ENCODE peak calls at places on chromosomes 2 and 18, in ten cellular contexts. One of them, this sample, is unnamed.
A peak's percentile ranks its signal among the peaks of the same experiment; 100 is the strongest.

GRCh38 chr2:234544659-234545611 is 48.1 kb upstream of the ARL4C start:
- DNase-seq in pancreas: peak; percentile 86
- DNase-seq in HCT116: peak; percentile 38
- DNase-seq in glutamatergic neuron: peak; percentile 86
- DNase-seq in GM12865: peak; percentile 62
- DNase-seq in spleen: peak; percentile 91
- DNase-seq in cardiac muscle cell: peak; percentile 80
- DNase-seq in cardiac fibroblast: peak; percentile 59
- DNase-seq in H9: peak; percentile 89
- DNase-seq in CD4-positive, alpha-beta T cell: peak; percentile 72
- DNase-seq in this sample: peak; percentile 82

GRCh38 chr18:61551586-61551985 is 218.4 kb downstream of the CDH20 start:
- DNase-seq in pancreas: no peak
- DNase-seq in HCT116: peak; percentile 79
- DNase-seq in glutamatergic neuron: no peak
- DNase-seq in GM12865: peak; percentile 72
- DNase-seq in spleen: no peak
- DNase-seq in cardiac muscle cell: peak; percentile 85
- DNase-seq in cardiac fibroblast: peak; percentile 91
- DNase-seq in H9: peak; percentile 49
- DNase-seq in CD4-positive, alpha-beta T cell: no peak
- DNase-seq in this sample: peak; percentile 55

GRCh38 chr2:42566837-42567251 is 1.6 kb upstream of the MTA3 start:
- DNase-seq in pancreas: no peak
- DNase-seq in HCT116: no peak
- DNase-seq in glutamatergic neuron: no peak
- DNase-seq in GM12865: peak; percentile 78
- DNase-seq in spleen: no peak
- DNase-seq in cardiac muscle cell: no peak
- DNase-seq in cardiac fibroblast: no peak
- DNase-seq in H9: no peak
- DNase-seq in CD4-positive, alpha-beta T cell: no peak
- DNase-seq in this sample: no peak

GRCh38 chr2:218888341-218888740 is 7.7 kb downstream of the WNT10A start:
- DNase-seq in pancreas: no peak
- DNase-seq in HCT116: no peak
- DNase-seq in glutamatergic neuron: no peak
- DNase-seq in GM12865: no peak
- DNase-seq in spleen: peak; percentile 62
- DNase-seq in cardiac muscle cell: no peak
- DNase-seq in cardiac fibroblast: no peak
- DNase-seq in H9: no peak
- DNase-seq in CD4-positive, alpha-beta T cell: no peak
- DNase-seq in this sample: no peak

GRCh38 chr2:42127425-42128424 is 41.4 kb upstream of the EML4 start:
- DNase-seq in pancreas: no peak
- DNase-seq in HCT116: no peak
- DNase-seq in glutamatergic neuron: no peak
- DNase-seq in GM12865: peak; percentile 90
- DNase-seq in spleen: no peak
- DNase-seq in cardiac muscle cell: no peak
- DNase-seq in cardiac fibroblast: no peak
- DNase-seq in H9: no peak
- DNase-seq in CD4-positive, alpha-beta T cell: no peak
- DNase-seq in this sample: no peak

GRCh38 chr2:10489842-10490555 is 41.9 kb upstream of the ODC1 start:
- DNase-seq in pancreas: no peak
- DNase-seq in HCT116: no peak
- DNase-seq in glutamatergic neuron: no peak
- DNase-seq in GM12865: no peak
- DNase-seq in spleen: peak; percentile 18
- DNase-seq in cardiac muscle cell: no peak
- DNase-seq in cardiac fibroblast: no peak
- DNase-seq in H9: no peak
- DNase-seq in CD4-positive, alpha-beta T cell: no peak
- DNase-seq in this sample: no peak

GRCh38 chr18:36247036-36247435 is 50.5 kb upstream of the FHOD3 start:
- DNase-seq in pancreas: no peak
- DNase-seq in HCT116: no peak
- DNase-seq in glutamatergic neuron: no peak
- DNase-seq in GM12865: no peak
- DNase-seq in spleen: no peak
- DNase-seq in cardiac muscle cell: no peak
- DNase-seq in cardiac fibroblast: no peak
- DNase-seq in H9: peak; percentile 67
- DNase-seq in CD4-positive, alpha-beta T cell: no peak
- DNase-seq in this sample: no peak

GRCh38 chr2:54635554-54636152 is 87.8 kb upstream of the EML6 start:
- DNase-seq in pancreas: no peak
- DNase-seq in HCT116: no peak
- DNase-seq in glutamatergic neuron: no peak
- DNase-seq in GM12865: no peak
- DNase-seq in spleen: no peak
- DNase-seq in cardiac muscle cell: no peak
- DNase-seq in cardiac fibroblast: peak; percentile 47
- DNase-seq in H9: no peak
- DNase-seq in CD4-positive, alpha-beta T cell: no peak
- DNase-seq in this sample: no peak

GRCh38 chr2:43676322-43677050 is at the start of gene C1GALT1C1L:
- DNase-seq in pancreas: peak; percentile 81
- DNase-seq in HCT116: no peak
- DNase-seq in glutamatergic neuron: peak; percentile 49
- DNase-seq in GM12865: no peak
- DNase-seq in spleen: no peak
- DNase-seq in cardiac muscle cell: no peak
- DNase-seq in cardiac fibroblast: peak; percentile 41
- DNase-seq in H9: no peak
- DNase-seq in CD4-positive, alpha-beta T cell: no peak
- DNase-seq in this sample: no peak

GRCh38 chr2:145744541-145745386 is 1224.8 kb upstream of the ZEB2 start:
- DNase-seq in pancreas: no peak
- DNase-seq in HCT116: no peak
- DNase-seq in glutamatergic neuron: no peak
- DNase-seq in GM12865: peak; percentile 35
- DNase-seq in spleen: no peak
- DNase-seq in cardiac muscle cell: no peak
- DNase-seq in cardiac fibroblast: peak; percentile 85
- DNase-seq in H9: no peak
- DNase-seq in CD4-positive, alpha-beta T cell: no peak
- DNase-seq in this sample: no peak

GRCh38 chr2:80304522-80304878 is at the start of gene LRRTM1:
- DNase-seq in pancreas: peak; percentile 41
- DNase-seq in HCT116: no peak
- DNase-seq in glutamatergic neuron: peak; percentile 59
- DNase-seq in GM12865: no peak
- DNase-seq in spleen: no peak
- DNase-seq in cardiac muscle cell: peak; percentile 69
- DNase-seq in cardiac fibroblast: peak; percentile 6
- DNase-seq in H9: no peak
- DNase-seq in CD4-positive, alpha-beta T cell: no peak
- DNase-seq in this sample: peak; percentile 42

GRCh38 chr2:109497447-109497846 is 116.3 kb downstream of the SEPTIN10 start:
- DNase-seq in pancreas: no peak
- DNase-seq in HCT116: no peak
- DNase-seq in glutamatergic neuron: no peak
- DNase-seq in GM12865: no peak
- DNase-seq in spleen: no peak
- DNase-seq in cardiac muscle cell: no peak
- DNase-seq in cardiac fibroblast: peak; percentile 21
- DNase-seq in H9: no peak
- DNase-seq in CD4-positive, alpha-beta T cell: no peak
- DNase-seq in this sample: no peak
- TF ChIP-seq CTCF in pancreas: no peak
- TF ChIP-seq CTCF in HCT116: no peak
- TF ChIP-seq CTCF in glutamatergic neuron: no peak
- TF ChIP-seq CTCF in GM12865: no peak
- TF ChIP-seq CTCF in spleen: no peak
- TF ChIP-seq CTCF in cardiac muscle cell: no peak
- TF ChIP-seq CTCF in cardiac fibroblast: no peak
- TF ChIP-seq CTCF in H9: no peak
- TF ChIP-seq CTCF in CD4-positive, alpha-beta T cell: no peak
- TF ChIP-seq CTCF in this sample: no peak

GRCh38 chr2:15718103-15718943 is 126.7 kb downstream of the DDX1 start:
- DNase-seq in pancreas: no peak
- DNase-seq in HCT116: no peak
- DNase-seq in glutamatergic neuron: no peak
- DNase-seq in GM12865: no peak
- DNase-seq in spleen: no peak
- DNase-seq in cardiac muscle cell: no peak
- DNase-seq in cardiac fibroblast: no peak
- DNase-seq in H9: no peak
- DNase-seq in CD4-positive, alpha-beta T cell: no peak
- DNase-seq in this sample: no peak
- TF ChIP-seq CTCF in pancreas: no peak
- TF ChIP-seq CTCF in HCT116: no peak
- TF ChIP-seq CTCF in glutamatergic neuron: no peak
- TF ChIP-seq CTCF in GM12865: no peak
- TF ChIP-seq CTCF in spleen: no peak
- TF ChIP-seq CTCF in cardiac muscle cell: no peak
- TF ChIP-seq CTCF in cardiac fibroblast: no peak
- TF ChIP-seq CTCF in H9: no peak
- TF ChIP-seq CTCF in CD4-positive, alpha-beta T cell: no peak
- TF ChIP-seq CTCF in this sample: no peak

GRCh38 chr2:196063773-196064172 is 4.9 kb downstream of the DNAH7 start:
- DNase-seq in pancreas: no peak
- DNase-seq in HCT116: no peak
- DNase-seq in glutamatergic neuron: no peak
- DNase-seq in GM12865: no peak
- DNase-seq in spleen: no peak
- DNase-seq in cardiac muscle cell: no peak
- DNase-seq in cardiac fibroblast: no peak
- DNase-seq in H9: no peak
- DNase-seq in CD4-positive, alpha-beta T cell: no peak
- DNase-seq in this sample: no peak

GRCh38 chr2:196068271-196069209 is at the start of gene DNAH7:
- DNase-seq in pancreas: peak; percentile 97
- DNase-seq in HCT116: peak; percentile 31
- DNase-seq in glutamatergic neuron: peak; percentile 91
- DNase-seq in GM12865: peak; percentile 92
- DNase-seq in spleen: peak; percentile 97
- DNase-seq in cardiac muscle cell: peak; percentile 89
- DNase-seq in cardiac fibroblast: peak; percentile 90
- DNase-seq in H9: peak; percentile 90
- DNase-seq in CD4-positive, alpha-beta T cell: peak; percentile 87
- DNase-seq in this sample: peak; percentile 83

DNA sequence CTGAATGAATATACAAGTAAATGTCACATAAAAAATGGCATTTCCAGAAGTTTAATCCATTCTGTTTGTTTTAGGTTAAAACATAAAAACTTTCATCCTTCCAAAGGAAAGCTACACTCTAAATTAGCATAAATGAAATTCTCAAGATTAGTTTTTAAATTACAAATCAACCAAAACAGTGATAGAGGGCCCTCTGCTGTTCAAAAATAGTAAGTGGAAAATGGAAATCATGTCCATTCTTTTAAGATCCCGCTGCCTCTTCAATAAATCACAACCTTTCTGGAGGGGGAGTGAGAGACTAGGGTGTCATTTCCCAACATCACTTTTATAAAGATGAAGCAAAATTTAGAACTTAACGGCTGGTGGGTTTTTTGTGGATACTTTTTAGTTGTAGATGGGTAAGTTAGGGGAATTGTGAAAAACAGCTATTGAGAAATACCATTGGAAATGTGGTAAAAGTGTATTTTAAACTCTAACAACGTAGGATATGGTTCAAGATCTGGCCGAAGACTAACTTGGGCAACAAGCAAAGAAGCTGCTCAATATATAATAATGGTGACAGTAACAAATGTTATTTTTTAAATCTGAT is 1.7 kb downstream of the DNAH7 start:
- DNase-seq in pancreas: no peak
- DNase-seq in HCT116: peak; percentile 19
- DNase-seq in glutamatergic neuron: no peak
- DNase-seq in GM12865: peak; percentile 43
- DNase-seq in spleen: no peak
- DNase-seq in cardiac muscle cell: peak; percentile 40
- DNase-seq in cardiac fibroblast: peak; percentile 48
- DNase-seq in H9: no peak
- DNase-seq in CD4-positive, alpha-beta T cell: no peak
- DNase-seq in this sample: no peak
- TF ChIP-seq CTCF in pancreas: peak; percentile 60
- TF ChIP-seq CTCF in HCT116: peak; percentile 51
- TF ChIP-seq CTCF in glutamatergic neuron: peak; percentile 71
- TF ChIP-seq CTCF in GM12865: peak; percentile 34
- TF ChIP-seq CTCF in spleen: peak; percentile 70
- TF ChIP-seq CTCF in cardiac muscle cell: peak; percentile 65
- TF ChIP-seq CTCF in cardiac fibroblast: peak; percentile 56
- TF ChIP-seq CTCF in H9: peak; percentile 86
- TF ChIP-seq CTCF in CD4-positive, alpha-beta T cell: peak; percentile 88
- TF ChIP-seq CTCF in this sample: peak; percentile 81

DNA sequence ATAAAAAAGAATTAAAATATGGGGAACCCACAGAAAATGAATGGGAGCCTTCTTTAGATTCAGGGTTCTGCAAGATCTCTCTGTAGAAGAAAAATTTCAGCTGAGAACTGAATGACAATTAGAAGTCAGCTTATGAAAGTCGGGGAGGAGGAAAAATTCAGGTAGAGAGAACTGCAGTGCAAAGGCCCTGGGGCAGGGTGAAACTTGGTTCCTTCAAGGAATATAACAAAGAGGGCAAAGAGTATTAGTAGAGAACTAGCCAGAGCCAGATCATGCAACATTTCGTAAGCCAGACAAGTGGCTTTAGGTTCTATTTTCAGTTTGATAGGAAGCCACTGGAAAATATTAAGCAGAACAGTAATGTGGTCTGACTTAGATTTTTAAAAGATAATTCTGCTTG is 27.8 kb downstream of the RAB27B start:
- DNase-seq in pancreas: no peak
- DNase-seq in HCT116: no peak
- DNase-seq in glutamatergic neuron: no peak
- DNase-seq in GM12865: no peak
- DNase-seq in spleen: no peak
- DNase-seq in cardiac muscle cell: no peak
- DNase-seq in cardiac fibroblast: no peak
- DNase-seq in H9: no peak
- DNase-seq in CD4-positive, alpha-beta T cell: no peak
- DNase-seq in this sample: no peak
- TF ChIP-seq CTCF in pancreas: no peak
- TF ChIP-seq CTCF in HCT116: no peak
- TF ChIP-seq CTCF in glutamatergic neuron: no peak
- TF ChIP-seq CTCF in GM12865: no peak
- TF ChIP-seq CTCF in spleen: no peak
- TF ChIP-seq CTCF in cardiac muscle cell: no peak
- TF ChIP-seq CTCF in cardiac fibroblast: no peak
- TF ChIP-seq CTCF in H9: no peak
- TF ChIP-seq CTCF in CD4-positive, alpha-beta T cell: no peak
- TF ChIP-seq CTCF in this sample: no peak

DNA sequence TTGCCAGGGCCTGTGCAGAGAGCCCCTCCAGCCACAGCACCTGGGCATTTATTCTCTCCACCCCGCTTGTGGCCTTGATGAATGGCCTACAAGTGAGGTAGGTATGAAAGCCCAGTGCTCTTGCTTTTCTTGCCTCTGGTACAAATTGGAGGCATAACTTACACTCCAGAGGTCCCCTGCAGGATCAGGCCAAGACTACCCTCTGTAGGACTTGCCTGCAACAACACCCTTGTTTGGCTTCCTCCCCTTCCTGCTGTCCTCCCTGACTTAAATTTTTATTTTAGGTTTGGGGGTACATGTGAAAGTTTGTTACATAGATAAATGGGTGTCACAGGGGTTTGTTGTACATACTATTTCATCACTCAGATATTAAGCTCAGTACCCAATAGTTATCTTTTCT is 95.7 kb downstream of the CDC42EP3 start:
- DNase-seq in pancreas: no peak
- DNase-seq in HCT116: no peak
- DNase-seq in glutamatergic neuron: no peak
- DNase-seq in GM12865: no peak
- DNase-seq in spleen: no peak
- DNase-seq in cardiac muscle cell: no peak
- DNase-seq in cardiac fibroblast: no peak
- DNase-seq in H9: no peak
- DNase-seq in CD4-positive, alpha-beta T cell: no peak
- DNase-seq in this sample: no peak
- TF ChIP-seq CTCF in pancreas: no peak
- TF ChIP-seq CTCF in HCT116: peak; percentile 17
- TF ChIP-seq CTCF in glutamatergic neuron: no peak
- TF ChIP-seq CTCF in GM12865: no peak
- TF ChIP-seq CTCF in spleen: no peak
- TF ChIP-seq CTCF in cardiac muscle cell: peak; percentile 15
- TF ChIP-seq CTCF in cardiac fibroblast: no peak
- TF ChIP-seq CTCF in H9: peak; percentile 35
- TF ChIP-seq CTCF in CD4-positive, alpha-beta T cell: no peak
- TF ChIP-seq CTCF in this sample: no peak

This sample was measured in neural crest cell.